ENCODE peak calls at places on chromosomes 13 and 19, in five cellular contexts. T, K, C, O and Y are unnamed samples.
A peak's percentile ranks its signal among the peaks of the same experiment; 100 is the strongest.

GRCh38 chr13:101474419-101474957 is 22.0 kb downstream of the ITGBL1 start:
- DNase-seq in T (no peak), K (no peak), C (no peak), O (no peak), Y (no peak)

GRCh38 chr13:74250738-74251190 is 116.6 kb upstream of the KLF12 start:
- DNase-seq in T (no peak), K (no peak), C (no peak), O (no peak), Y (no peak)

GRCh38 chr13:50334092-50334778 is 319.0 kb downstream of the KCNRG start:
- DNase-seq in T (no peak), K (no peak), C (no peak), O (no peak), Y (no peak)

GRCh38 chr13:37618554-37618953 is 20.0 kb upstream of the POSTN start:
- DNase-seq in T (no peak), K (no peak), C (no peak), O (no peak), Y (no peak)

GRCh38 chr13:95480131-95480545 is 72.4 kb upstream of the CLDN10 start:
- DNase-seq in T (no peak), K (peak; percentile 29), C (no peak), O (no peak), Y (no peak)

GRCh38 chr13:40666058-40666904 is at the start of gene FOXO1:
- DNase-seq in T (peak; percentile 89), K (peak; percentile 94), C (peak; percentile 91), O (peak; percentile 91), Y (peak; percentile 85)

GRCh38 chr13:42486711-42487198 is 87.2 kb upstream of the TNFSF11 start:
- DNase-seq in T (no peak), K (no peak), C (no peak), O (no peak), Y (no peak)

GRCh38 chr19:3492919-3493318 is 7.6 kb downstream of the DOHH start:
- DNase-seq in T (no peak), K (no peak), C (no peak), O (no peak), Y (no peak)

GRCh38 chr13:46345866-46346265 is 41.2 kb downstream of the RUBCNL start:
- DNase-seq in T (no peak), K (no peak), C (no peak), O (no peak), Y (no peak)

GRCh38 chr19:902446-903226 is 9.4 kb downstream of the RNU6-9 start:
- DNase-seq in T (no peak), K (no peak), C (no peak), O (no peak), Y (no peak)

GRCh38 chr13:111371211-111371610 is 50.8 kb downstream of the TEX29 start:
- DNase-seq in T (no peak), K (no peak), C (no peak), O (no peak), Y (no peak)

GRCh38 chr13:24178847-24179845 is 18.6 kb downstream of the SPATA13 start:
- DNase-seq in T (no peak), K (no peak), C (no peak), O (no peak), Y (no peak)

GRCh38 chr19:40317338-40317737 is 30.9 kb downstream of the C19orf47 start:
- DNase-seq in T (no peak), K (no peak), C (no peak), O (no peak), Y (no peak)
- H3K27me3 ChIP-seq in T (no peaks in the 10 kb centered on the region), K (no peaks in the 10 kb centered on the region), C (no peaks in the 10 kb centered on the region), O (no peaks in the 10 kb centered on the region), Y (no peaks in the 10 kb centered on the region)

GRCh38 chr19:10763828-10764339 is 46.0 kb downstream of the DNM2 start:
- DNase-seq in T (no peak), K (no peak), C (no peak), O (no peak), Y (no peak)
- H3K27ac ChIP-seq in T (no peak overlapping the region), K (peak overlapping the region; percentile 55), C (peak overlapping the region; percentile 81), O (peak overlapping the region; percentile 56), Y (peak overlapping the region; percentile 92)

GRCh38 chr19:49570997-49571676 is 9.2 kb downstream of the NOSIP start:
- DNase-seq in T (no peak), K (peak; percentile 35), C (peak; percentile 53), O (peak; percentile 49), Y (peak; percentile 80)
- H3K4me1 ChIP-seq in T (peaks cover 7% of the 10 kb centered on the region), K (peaks cover 8% of the 10 kb centered on the region), C (peaks cover 52% of the 10 kb centered on the region), O (peaks cover 50% of the 10 kb centered on the region), Y (peaks cover 3% of the 10 kb centered on the region)

GRCh38 chr19:15864824-15865223 is 33.0 kb downstream of the CYP4F2 start:
- DNase-seq in T (no peak), K (no peak), C (no peak), O (no peak), Y (no peak)

GRCh38 chr19:15866646-15867045 is 31.2 kb downstream of the CYP4F2 start:
- DNase-seq in T (no peak), K (no peak), C (no peak), O (no peak), Y (no peak)

GRCh38 chr19:15869873-15870272 is 28.0 kb downstream of the CYP4F2 start:
- DNase-seq in T (no peak), K (no peak), C (no peak), O (no peak), Y (no peak)

GRCh38 chr19:15871570-15871969 is 26.3 kb downstream of the CYP4F2 start:
- DNase-seq in T (no peak), K (peak; percentile 33), C (no peak), O (no peak), Y (peak; percentile 28)

GRCh38 chr19:15869109-15869555 is 28.7 kb downstream of the CYP4F2 start:
- DNase-seq in T (peak; percentile 58), K (peak; percentile 53), C (peak; percentile 42), O (peak; percentile 43), Y (peak; percentile 58)
- H3K27me3 ChIP-seq in T (no peaks in the 10 kb centered on the region), K (no peaks in the 10 kb centered on the region), C (peaks cover 25% of the 10 kb centered on the region), O (peaks cover 2% of the 10 kb centered on the region), Y (peaks cover 3% of the 10 kb centered on the region)

GRCh38 chr19:13089857-13090507 is 12.7 kb downstream of the LYL1 start:
- DNase-seq in T (no peak), K (no peak), C (no peak), O (no peak), Y (no peak)
- H3K27ac ChIP-seq in T (no peak overlapping the region), K (no peak overlapping the region), C (peak overlapping the region; percentile 90), O (no peak overlapping the region), Y (no peak overlapping the region)

GRCh38 chr13:98487522-98487921 is 89.4 kb downstream of the STK24 start:
- DNase-seq in T (no peak), K (no peak), C (no peak), O (no peak), Y (no peak)
- H3K4me1 ChIP-seq in T (peaks cover 49% of the 10 kb centered on the region), K (peaks cover 47% of the 10 kb centered on the region), C (peaks cover 81% of the 10 kb centered on the region), O (peaks cover 76% of the 10 kb centered on the region), Y (peaks cover 52% of the 10 kb centered on the region)